ENCODE peak calls at places on chromosome 19, in nine cellular contexts. F is cardiac muscle cell, Y is SJSA1, V is ovary, W is endothelial cell of umbilical vein, G is AG04450, D is aorta, I is tibial nerve, H is prostate gland. C is an unnamed sample.

GRCh38 chr19:54209058-54209747 is 8.5 kb downstream of the RPS9 start:
- DNase-seq in F (no peak), Y (peak), V (no peak), W (no peak), G (no peak), D (peak), I (no peak), H (no peak), C (peak)

GRCh38 chr19:50791594-50792245 is 1.5 kb downstream of the ACP4 start:
- DNase-seq in F (no peak), Y (no peak), V (no peak), W (no peak), G (no peak), D (no peak), I (no peak), H (no peak), C (no peak)

GRCh38 chr19:610801-611505 is 21.3 kb downstream of the HCN2 start:
- DNase-seq in F (peak), Y (peak), V (peak), W (no peak), G (peak), D (no peak), I (peak), H (no peak), C (no peak)

GRCh38 chr19:46602392-46603194 is 1.5 kb downstream of the CALM3 start:
- DNase-seq in F (peak), Y (no peak), V (no peak), W (no peak), G (no peak), D (peak), I (no peak), H (no peak), C (no peak)

GRCh38 chr19:40525234-40526051 is 51.2 kb upstream of the SHKBP1 start:
- DNase-seq in F (no peak), Y (no peak), V (no peak), W (no peak), G (no peak), D (no peak), I (no peak), H (no peak), C (no peak)

GRCh38 chr19:18414504-18415176 is 4.6 kb upstream of the SSBP4 start:
- DNase-seq in F (peak), Y (no peak), V (peak), W (no peak), G (no peak), D (peak), I (no peak), H (no peak), C (peak)

GRCh38 chr19:18785179-18786124 is 5.7 kb downstream of the COMP start:
- DNase-seq in F (peak), Y (no peak), V (peak), W (peak), G (no peak), D (peak), I (peak), H (peak), C (peak)

GRCh38 chr19:15776264-15776663 is 11.2 kb upstream of the OR10H5 start:
- DNase-seq in F (no peak), Y (no peak), V (no peak), W (no peak), G (no peak), D (no peak), I (no peak), H (no peak), C (no peak)

GRCh38 chr19:48578891-48579290 is 26.9 kb downstream of the SULT2B1 start:
- DNase-seq in F (no peak), Y (no peak), V (no peak), W (no peak), G (no peak), D (no peak), I (no peak), H (no peak), C (no peak)

GRCh38 chr19:29495971-29496441 is 29.8 kb upstream of the VSTM2B start:
- DNase-seq in F (no peak), Y (no peak), V (no peak), W (no peak), G (no peak), D (peak), I (no peak), H (no peak), C (peak)

GRCh38 chr19:4454952-4455738 is 2.4 kb downstream of the UBXN6 start:
- DNase-seq in F (peak), Y (no peak), V (peak), W (no peak), G (no peak), D (no peak), I (no peak), H (peak), C (no peak)

GRCh38 chr19:19655051-19655594 is 8.4 kb downstream of the ATP13A1 start:
- DNase-seq in F (no peak), Y (no peak), V (no peak), W (no peak), G (no peak), D (no peak), I (no peak), H (no peak), C (peak)

GRCh38 chr19:39497850-39498261 is 891 bp upstream of the DLL3 start:
- DNase-seq in F (peak), Y (peak), V (peak), W (peak), G (no peak), D (no peak), I (no peak), H (no peak), C (peak)

GRCh38 chr19:15161028-15161984 is 39.5 kb downstream of the NOTCH3 start:
- DNase-seq in F (no peak), Y (peak), V (no peak), W (no peak), G (no peak), D (no peak), I (no peak), H (no peak), C (no peak)

GRCh38 chr19:32233091-32233490 is 112.3 kb upstream of the ZNF507 start:
- DNase-seq in F (no peak), Y (no peak), V (no peak), W (no peak), G (no peak), D (no peak), I (no peak), H (no peak), C (no peak)

GRCh38 chr19:54029930-54030490 is 33.7 kb downstream of the VSTM1 start:
- DNase-seq in F (peak), Y (peak), V (peak), W (peak), G (no peak), D (no peak), I (peak), H (peak), C (peak)

GRCh38 chr19:17719730-17720486 is 628 bp downstream of the MAP1S start:
- DNase-seq in F (no peak), Y (no peak), V (no peak), W (no peak), G (no peak), D (no peak), I (no peak), H (peak), C (no peak)

GRCh38 chr19:8367327-8368001 is 3.5 kb downstream of the ANGPTL4 start:
- DNase-seq in F (peak), Y (peak), V (peak), W (peak), G (peak), D (peak), I (peak), H (peak), C (peak)

GRCh38 chr19:39514840-39515550 is at the start of gene SELENOV:
- DNase-seq in F (no peak), Y (no peak), V (peak), W (no peak), G (no peak), D (no peak), I (no peak), H (no peak), C (peak)

GRCh38 chr19:33440682-33441081 is 67.2 kb downstream of the CEBPG start:
- DNase-seq in F (no peak), Y (no peak), V (no peak), W (no peak), G (no peak), D (peak), I (no peak), H (no peak), C (no peak)

GRCh38 chr19:5971714-5972354 is 6.1 kb downstream of the RANBP3 start:
- DNase-seq in F (no peak), Y (no peak), V (no peak), W (no peak), G (no peak), D (no peak), I (no peak), H (no peak), C (no peak)

GRCh38 chr19:51407631-51408131 is 9.8 kb downstream of the SIGLEC10 start:
- DNase-seq in F (peak), Y (no peak), V (no peak), W (peak), G (no peak), D (peak), I (no peak), H (no peak), C (peak)

GRCh38 chr19:34985249-34986022 is 14.7 kb upstream of the GRAMD1A start:
- DNase-seq in F (peak), Y (no peak), V (no peak), W (peak), G (no peak), D (peak), I (no peak), H (peak), C (peak)

GRCh38 chr19:44703336-44704078 is 4.6 kb downstream of the CEACAM16 start:
- DNase-seq in F (no peak), Y (no peak), V (no peak), W (no peak), G (no peak), D (no peak), I (no peak), H (no peak), C (no peak)

GRCh38 chr19:19937403-19937802 is 36.7 kb downstream of the ZNF93 start:
- DNase-seq in F (no peak), Y (no peak), V (no peak), W (no peak), G (no peak), D (no peak), I (no peak), H (no peak), C (no peak)

GRCh38 chr19:4534836-4535658 is at the start of gene PLIN5:
- DNase-seq in F (peak), Y (peak), V (peak), W (peak), G (no peak), D (peak), I (peak), H (peak), C (peak)

GRCh38 chr19:6313398-6313969 is 19.9 kb downstream of the ACER1 start:
- DNase-seq in F (no peak), Y (no peak), V (no peak), W (no peak), G (no peak), D (peak), I (no peak), H (no peak), C (no peak)

GRCh38 chr19:41588497-41589209 is 12.7 kb downstream of the CEACAM21 start:
- DNase-seq in F (peak), Y (no peak), V (no peak), W (peak), G (no peak), D (no peak), I (peak), H (no peak), C (no peak)

GRCh38 chr19:52735734-52736133 is 890 bp upstream of the ZNF611 start:
- DNase-seq in F (peak), Y (no peak), V (peak), W (peak), G (no peak), D (peak), I (peak), H (peak), C (peak)
- H3K27ac ChIP-seq in F (peak), Y (peak), V (no peak), W (peak), G (no peak), D (no peak), I (peak), H (peak), C (peak)

DNA sequence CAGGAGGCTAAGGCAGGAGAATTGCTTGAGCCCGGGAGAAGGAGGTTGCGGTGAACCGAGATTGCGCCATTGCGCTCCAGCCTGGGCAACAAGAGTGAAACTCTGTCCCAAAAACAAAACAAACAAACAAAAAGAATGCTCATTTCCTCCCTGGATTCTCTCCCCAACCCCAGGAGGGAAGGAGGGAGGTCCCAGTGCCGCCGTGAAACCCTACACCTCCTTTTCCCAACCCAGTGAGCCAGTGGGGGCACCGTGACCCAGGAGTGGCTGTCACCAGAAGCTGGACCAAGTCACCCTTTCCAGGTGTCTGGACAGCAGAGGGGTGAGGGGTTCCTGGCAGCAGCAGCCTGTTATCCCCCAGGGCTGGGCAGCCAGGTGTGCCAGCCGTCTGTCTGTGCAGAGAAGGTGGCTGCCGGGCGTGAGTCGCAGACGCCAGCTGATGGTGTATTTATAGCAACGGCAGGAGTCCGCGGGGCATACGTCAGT is 23.5 kb downstream of the NFIC start:
- DNase-seq in F (no peak), Y (no peak), V (no peak), W (no peak), G (no peak), D (no peak), I (no peak), H (peak), C (peak)
- H3K27ac ChIP-seq in F (peak), Y (no peak), V (peak), W (no peak), G (peak), D (no peak), I (peak), H (peak), C (no peak)

GRCh38 chr19:1807695-1808394 is 4.2 kb downstream of the ATP8B3 start:
- DNase-seq in F (no peak), Y (no peak), V (no peak), W (no peak), G (no peak), D (no peak), I (no peak), H (no peak), C (no peak)

GRCh38 chr19:1804858-1805257 is 7.2 kb downstream of the ATP8B3 start:
- DNase-seq in F (no peak), Y (no peak), V (no peak), W (no peak), G (no peak), D (no peak), I (no peak), H (no peak), C (no peak)

GRCh38 chr19:1807030-1807694 is 4.9 kb downstream of the ATP8B3 start:
- DNase-seq in F (no peak), Y (no peak), V (no peak), W (no peak), G (no peak), D (no peak), I (no peak), H (no peak), C (no peak)

GRCh38 chr19:1805401-1806183 is 6.5 kb downstream of the ATP8B3 start:
- DNase-seq in F (no peak), Y (no peak), V (no peak), W (no peak), G (no peak), D (no peak), I (no peak), H (no peak), C (no peak)

DNA sequence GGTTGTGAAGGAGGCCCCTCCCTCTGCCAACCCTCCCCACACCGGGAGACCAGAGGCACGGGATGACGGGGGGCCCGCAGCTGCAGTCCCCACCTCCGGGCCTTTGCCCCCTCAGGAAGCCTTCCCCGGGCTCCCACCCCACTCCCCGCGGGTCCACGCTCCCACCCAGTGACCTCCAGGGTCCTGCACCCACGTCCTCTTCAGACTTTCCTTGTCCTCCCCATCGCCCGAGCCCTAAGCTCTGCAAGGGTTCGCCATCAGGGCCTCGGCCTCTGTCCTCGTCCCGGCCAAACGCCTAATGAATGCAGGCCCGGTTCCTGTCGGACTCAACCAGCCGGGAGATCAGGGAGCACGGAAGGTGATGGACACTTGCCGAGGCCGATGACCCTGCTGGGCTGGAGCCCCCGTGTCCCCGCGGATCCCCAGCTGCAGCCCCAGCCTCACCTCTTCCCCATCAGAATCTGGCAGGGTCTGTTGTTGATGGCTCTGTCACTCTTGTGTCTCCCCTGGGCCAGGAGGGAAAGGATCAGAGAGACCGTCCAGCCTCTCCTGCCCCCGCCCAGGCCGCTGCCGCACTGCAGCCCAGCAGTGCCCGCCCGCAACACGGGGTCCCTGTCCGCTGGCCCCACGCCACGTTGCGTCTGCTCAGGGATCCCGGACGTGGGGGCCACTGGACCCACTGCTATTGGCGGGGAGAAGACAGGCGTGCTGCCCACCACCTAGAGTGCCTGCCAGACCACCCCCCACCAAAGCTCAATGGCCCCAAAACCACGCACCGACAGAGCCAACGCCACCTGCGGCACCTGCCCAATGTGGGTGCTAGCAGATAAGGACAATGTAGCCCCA is 5.7 kb downstream of the ATP8B3 start:
- DNase-seq in F (no peak), Y (no peak), V (no peak), W (no peak), G (no peak), D (no peak), I (no peak), H (no peak), C (no peak)
- H3K27ac ChIP-seq in F (no peak), Y (no peak), V (no peak), W (no peak), G (no peak), D (no peak), I (no peak), H (no peak), C (no peak)

DNA sequence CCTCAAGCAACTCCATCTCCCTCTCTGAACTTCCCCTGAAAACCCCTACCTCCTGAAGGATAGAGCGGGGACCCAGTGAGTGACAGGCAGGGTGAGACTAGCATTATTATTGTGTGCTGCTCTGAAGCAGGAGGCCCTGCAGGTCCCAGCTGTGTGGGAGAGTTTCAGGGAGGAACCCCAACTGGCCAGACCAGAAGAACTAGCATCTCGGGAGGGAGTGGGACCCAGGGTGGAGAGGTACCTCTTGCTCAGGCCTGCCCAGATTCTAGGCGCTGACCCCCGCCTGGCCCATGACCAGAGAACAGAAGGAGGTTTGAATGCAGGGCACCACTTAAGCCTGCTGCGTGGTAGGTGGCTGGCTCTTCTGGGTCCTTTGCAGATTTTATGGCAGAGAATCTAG is 5.7 kb upstream of the LYPD3 start:
- DNase-seq in F (no peak), Y (no peak), V (no peak), W (no peak), G (no peak), D (no peak), I (no peak), H (no peak), C (no peak)
- H3K27ac ChIP-seq in F (no peak), Y (no peak), V (no peak), W (no peak), G (no peak), D (no peak), I (no peak), H (no peak), C (no peak)

DNA sequence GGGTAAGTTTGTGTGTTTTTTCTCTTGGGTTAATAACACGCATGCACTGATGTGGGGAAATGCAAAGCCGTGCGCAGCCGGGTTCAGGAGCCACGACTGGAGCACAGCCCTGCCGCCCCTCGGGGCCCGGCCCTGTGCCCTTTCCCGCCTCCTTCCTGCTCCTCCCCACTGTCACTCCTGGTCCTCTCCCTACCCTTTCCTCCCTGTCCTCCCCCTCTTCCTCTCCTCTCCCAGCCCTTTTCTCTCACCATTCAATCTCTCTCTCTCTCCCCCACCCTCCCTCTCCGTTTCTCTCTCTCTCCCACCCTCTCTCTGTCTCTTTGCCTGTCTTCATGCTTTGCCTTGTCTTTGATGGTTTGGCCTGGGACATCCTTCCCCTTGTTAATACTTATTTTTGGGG is 27.2 kb downstream of the PLEKHJ1 start:
- DNase-seq in F (no peak), Y (no peak), V (no peak), W (no peak), G (no peak), D (no peak), I (no peak), H (no peak), C (no peak)
- H3K27ac ChIP-seq in F (peak), Y (no peak), V (no peak), W (no peak), G (no peak), D (no peak), I (peak), H (no peak), C (no peak)

DNA sequence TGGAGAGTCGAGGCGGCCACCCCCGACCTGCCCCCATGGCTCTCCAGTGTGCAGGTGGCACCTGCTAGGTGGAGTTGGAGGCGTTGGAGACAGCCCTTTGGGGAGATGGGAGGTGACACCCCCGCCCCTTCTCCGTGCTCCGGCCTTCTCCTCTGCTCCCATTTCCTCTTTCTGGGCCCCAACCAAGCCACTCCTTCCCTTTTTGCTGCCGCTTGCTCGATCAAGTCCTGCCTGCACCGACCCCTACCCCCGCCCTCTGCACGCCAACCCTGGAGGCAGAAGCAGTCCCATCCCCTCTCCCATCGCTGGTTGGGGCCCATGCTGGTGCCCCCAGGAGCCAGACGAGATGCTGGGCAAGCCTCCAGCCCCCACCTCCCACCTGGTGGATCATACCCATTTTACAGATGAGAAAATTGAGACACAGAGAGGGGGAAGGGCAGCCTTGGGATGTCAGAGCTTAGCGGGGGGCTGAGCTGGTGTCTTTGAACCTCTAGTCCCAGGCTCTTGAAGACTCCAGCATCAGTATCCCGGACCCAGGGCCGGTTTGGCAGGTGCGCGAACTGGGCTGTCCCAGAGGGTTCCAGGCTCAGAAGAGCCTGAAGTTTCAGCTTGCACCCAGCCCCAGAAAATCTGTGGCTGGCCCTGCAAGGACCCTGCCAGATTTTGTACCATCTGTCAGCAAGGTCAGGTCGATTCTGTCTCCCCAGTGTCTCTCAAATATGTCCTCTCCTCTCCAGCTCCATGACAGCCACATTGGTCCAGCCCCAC is 10.3 kb downstream of the GNA15 start:
- DNase-seq in F (no peak), Y (no peak), V (no peak), W (no peak), G (no peak), D (no peak), I (no peak), H (no peak), C (no peak)
- H3K27ac ChIP-seq in F (no peak), Y (no peak), V (no peak), W (no peak), G (no peak), D (no peak), I (no peak), H (no peak), C (no peak)